ENCODE peak calls at places on chromosome 14, in eight cellular contexts. Z, P, R, I, V, L, U and A are unnamed samples.
A peak's percentile ranks its signal among the peaks of the same experiment; 100 is the strongest.

GRCh38 chr14:35342160-35343010 is 50.2 kb downstream of the PSMA6 start:
- DNase-seq in Z (peak; percentile 36), I (no peak), U (peak; percentile 69), V (no peak), R (no peak), L (no peak), P (no peak), A (no peak)

GRCh38 chr14:104401785-104402184 is 177.8 kb upstream of the C14orf180 start:
- DNase-seq in Z (no peak), U (no peak), R (no peak), I (no peak), L (no peak), P (no peak), V (no peak), A (no peak)

GRCh38 chr14:83847102-83847501 is 1682.8 kb upstream of the FLRT2 start:
- DNase-seq in U (no peak), Z (no peak), L (no peak), P (no peak), R (no peak), V (no peak), I (no peak), A (no peak)

GRCh38 chr14:95877633-95878032 is 1.0 kb downstream of the TUNAR start:
- DNase-seq in P (no peak), R (no peak), V (no peak), U (no peak), Z (no peak), L (no peak), I (no peak), A (no peak)

GRCh38 chr14:75119056-75119455 is 7.8 kb downstream of the NEK9 start:
- DNase-seq in L (no peak), R (no peak), Z (no peak), I (no peak), P (no peak), U (peak; percentile 43), V (no peak), A (no peak)

GRCh38 chr14:24911324-24912095 is 138.4 kb downstream of the STXBP6 start:
- DNase-seq in U (peak; percentile 88), R (no peak), V (no peak), Z (peak; percentile 11), I (no peak), P (no peak), L (peak; percentile 54), A (no peak)

GRCh38 chr14:29144598-29144997 is 378.0 kb downstream of the FOXG1 start:
- DNase-seq in U (peak; percentile 99), Z (peak; percentile 94), L (no peak), P (no peak), V (no peak), I (no peak), R (no peak), A (no peak)

GRCh38 chr14:100898465-100898864 is 5.1 kb downstream of the RTL1 start:
- DNase-seq in Z (no peak), I (no peak), L (peak; percentile 4), R (no peak), U (no peak), P (no peak), V (no peak), A (no peak)

GRCh38 chr14:99215277-99215676 is 56.7 kb downstream of the BCL11B start:
- DNase-seq in R (no peak), V (no peak), Z (peak; percentile 28), L (peak; percentile 74), P (no peak), I (no peak), U (peak; percentile 2), A (no peak)

GRCh38 chr14:49194067-49194466 is 392.1 kb downstream of the RPS29 start:
- DNase-seq in U (no peak), I (no peak), Z (no peak), P (no peak), L (no peak), R (no peak), V (no peak), A (no peak)

GRCh38 chr14:35879141-35879648 is 53.1 kb downstream of the BRMS1L start:
- DNase-seq in R (no peak), U (peak; percentile 54), L (no peak), V (no peak), Z (no peak), P (no peak), I (no peak), A (no peak)

GRCh38 chr14:90755661-90756304 is 60.4 kb downstream of the TTC7B start:
- DNase-seq in P (no peak), U (peak; percentile 40), L (no peak), R (no peak), Z (no peak), V (no peak), I (no peak), A (no peak)

GRCh38 chr14:68140111-68140741 is 320.6 kb downstream of the RAD51B start:
- DNase-seq in V (no peak), I (no peak), U (peak; percentile 99), Z (peak; percentile 98), R (no peak), P (peak; percentile 72), L (peak; percentile 90), A (no peak)

GRCh38 chr14:59268858-59269257 is 80.4 kb downstream of the DAAM1 start:
- DNase-seq in U (no peak), R (no peak), V (no peak), P (no peak), L (no peak), I (no peak), Z (no peak), A (no peak)